ENCODE peak calls at places on chromosomes 3 and 15, in five cellular contexts. V is AML-193; H is psoas muscle; N is stimulated activated CD4-positive, alpha-beta T cell treated with anti-CD3 and anti-CD28 coated beads, Interleukin-2, amount 100 ng/mL, for 48 hours; D is frontal cortex. C is an unnamed sample.

GRCh38 chr15:84910928-84911623 is 26.6 kb downstream of the SLC28A1 start:
- DNase-seq in V (no peak), H (peak; percentile 37), N (no peak), D (no peak), C (no peak)

GRCh38 chr3:130758624-130759023 is 12.0 kb upstream of the PIK3R4 start:
- DNase-seq in V (no peak), H (no peak), N (no peak), D (no peak), C (no peak)

GRCh38 chr15:60299452-60300047 is 98.2 kb downstream of the ANXA2 start:
- DNase-seq in V (no peak), H (no peak), N (no peak), D (peak; percentile 3), C (peak; percentile 47)

GRCh38 chr3:177459397-177459796 is 262.1 kb upstream of the TBL1XR1 start:
- DNase-seq in V (no peak), H (no peak), N (no peak), D (no peak), C (no peak)

GRCh38 chr15:50247819-50248650 is 17.5 kb downstream of the HDC start:
- DNase-seq in V (peak; percentile 27), H (no peak), N (peak; percentile 28), D (no peak), C (no peak)

GRCh38 chr15:85598718-85599398 is 195.9 kb downstream of the KLHL25 start:
- DNase-seq in V (no peak), H (no peak), N (no peak), D (no peak), C (no peak)

GRCh38 chr15:61951949-61952348 is 108.3 kb downstream of the VPS13C start:
- DNase-seq in V (no peak), H (no peak), N (no peak), D (no peak), C (no peak)

GRCh38 chr3:183293966-183294365 is 40.9 kb downstream of the B3GNT5 start:
- DNase-seq in V (no peak), H (no peak), N (no peak), D (no peak), C (no peak)

GRCh38 chr15:87826119-87826730 is 430.3 kb downstream of the NTRK3 start:
- DNase-seq in V (no peak), H (no peak), N (no peak), D (no peak), C (no peak)

GRCh38 chr15:78157203-78157602 is 8.0 kb downstream of the IDH3A start:
- DNase-seq in V (no peak), H (no peak), N (no peak), D (no peak), C (no peak)

GRCh38 chr15:32936283-32936918 is 218.6 kb downstream of the GREM1 start:
- DNase-seq in V (no peak), H (no peak), N (no peak), D (no peak), C (no peak)

GRCh38 chr3:120450261-120450913 is 405 bp downstream of the FSTL1 start:
- DNase-seq in V (no peak), H (peak; percentile 39), N (no peak), D (peak; percentile 37), C (no peak)

GRCh38 chr15:85792872-85793621 is 1.7 kb downstream of the KLHL25 start:
- DNase-seq in V (no peak), H (no peak), N (no peak), D (no peak), C (no peak)

GRCh38 chr15:93321881-93322282 is 232.9 kb upstream of the RGMA start:
- DNase-seq in V (no peak), H (no peak), N (no peak), D (no peak), C (no peak)

GRCh38 chr3:70466096-70466495 is 153.7 kb upstream of the MDFIC2 start:
- DNase-seq in V (no peak), H (no peak), N (no peak), D (no peak), C (no peak)

GRCh38 chr15:100721758-100722550 is 119.6 kb downstream of the ASB7 start:
- DNase-seq in V (peak; percentile 48), H (peak; percentile 73), N (no peak), D (no peak), C (peak; percentile 49)

GRCh38 chr3:52231502-52232278 is 6.2 kb upstream of the TLR9 start:
- DNase-seq in V (peak; percentile 81), H (peak; percentile 86), N (peak; percentile 94), D (no peak), C (peak; percentile 61)

GRCh38 chr3:38137615-38138346 is 680 bp upstream of the MYD88 start:
- DNase-seq in V (no peak), H (no peak), N (no peak), D (peak; percentile 35), C (no peak)

GRCh38 chr15:99432271-99433025 is 133.3 kb upstream of the MEF2A start:
- DNase-seq in V (no peak), H (no peak), N (no peak), D (no peak), C (peak; percentile 18)

GRCh38 chr15:55267401-55268053 is 22.1 kb downstream of the RAB27A start:
- DNase-seq in V (peak; percentile 84), H (peak; percentile 31), N (peak; percentile 51), D (no peak), C (no peak)

C was measured in ovary.